ENCODE peak calls at places on chromosomes 12 and 14, in ten cellular contexts. W is lower leg skin, G is WTC11, P is suprapubic skin, M is ascending aorta, J is upper lobe of right lung, H is uterus, S is PC-9, I is IMR-90, R is adrenal gland. A is an unnamed sample.

GRCh38 chr14:102090713-102091112 is 3.9 kb upstream of the HSP90AA1 start:
- DNase-seq in S (no peak), G (no peak), J (peak), M (no peak), H (no peak), R (no peak), P (no peak), W (no peak), I (no peak), A (no peak)

GRCh38 chr12:6267007-6267721 is 43.3 kb upstream of the PLEKHG6 start:
- DNase-seq in R (no peak), G (no peak), S (no peak), J (no peak), I (peak), H (no peak), M (no peak), W (no peak), P (no peak), A (no peak)

GRCh38 chr14:101330416-101331140 is 230.7 kb upstream of the DIO3 start:
- DNase-seq in P (no peak), M (no peak), R (no peak), S (no peak), I (no peak), W (no peak), G (no peak), H (no peak), J (no peak), A (no peak)

GRCh38 chr14:96583605-96584041 is 81.4 kb downstream of the PAPOLA start:
- DNase-seq in P (no peak), G (no peak), I (no peak), H (no peak), R (peak), M (no peak), S (no peak), W (peak), J (peak), A (no peak)

GRCh38 chr12:49367381-49368239 is at the start of gene SPATS2:
- DNase-seq in G (peak), M (no peak), R (peak), S (no peak), J (peak), H (no peak), I (no peak), P (peak), W (peak), A (no peak)

GRCh38 chr14:42994001-42994736 is 1387.5 kb downstream of the LRFN5 start:
- DNase-seq in G (no peak), I (peak), H (no peak), J (no peak), W (no peak), P (no peak), R (no peak), M (no peak), S (peak), A (no peak)

GRCh38 chr14:95507174-95507573 is 9.3 kb downstream of the SYNE3 start:
- DNase-seq in I (peak), P (peak), G (no peak), J (no peak), R (peak), H (peak), M (peak), W (peak), S (peak), A (peak)

GRCh38 chr14:92688434-92689375 is 59.7 kb downstream of the LGMN start:
- DNase-seq in J (peak), R (no peak), M (no peak), P (peak), S (no peak), W (no peak), G (no peak), H (no peak), I (no peak), A (no peak)

GRCh38 chr14:97851438-97851995 is 1054.3 kb downstream of the VRK1 start:
- DNase-seq in H (no peak), G (no peak), R (no peak), P (no peak), W (no peak), M (no peak), I (no peak), S (no peak), J (no peak), A (no peak)

GRCh38 chr14:76863724-76864407 is 37.7 kb downstream of the LRRC74A start:
- DNase-seq in J (peak), W (no peak), P (no peak), M (peak), H (no peak), G (no peak), I (no peak), R (peak), S (peak), A (no peak)

GRCh38 chr12:77578471-77579262 is 252.0 kb upstream of the NAV3 start:
- DNase-seq in S (no peak), G (no peak), R (no peak), I (peak), P (no peak), J (no peak), H (no peak), M (no peak), W (no peak), A (peak)
- TF ChIP-seq CTCF in S (no peak), G (no peak), R (no peak), I (no peak), P (no peak), J (no peak), H (no peak), M (no peak), W (no peak), A (no peak)

DNA sequence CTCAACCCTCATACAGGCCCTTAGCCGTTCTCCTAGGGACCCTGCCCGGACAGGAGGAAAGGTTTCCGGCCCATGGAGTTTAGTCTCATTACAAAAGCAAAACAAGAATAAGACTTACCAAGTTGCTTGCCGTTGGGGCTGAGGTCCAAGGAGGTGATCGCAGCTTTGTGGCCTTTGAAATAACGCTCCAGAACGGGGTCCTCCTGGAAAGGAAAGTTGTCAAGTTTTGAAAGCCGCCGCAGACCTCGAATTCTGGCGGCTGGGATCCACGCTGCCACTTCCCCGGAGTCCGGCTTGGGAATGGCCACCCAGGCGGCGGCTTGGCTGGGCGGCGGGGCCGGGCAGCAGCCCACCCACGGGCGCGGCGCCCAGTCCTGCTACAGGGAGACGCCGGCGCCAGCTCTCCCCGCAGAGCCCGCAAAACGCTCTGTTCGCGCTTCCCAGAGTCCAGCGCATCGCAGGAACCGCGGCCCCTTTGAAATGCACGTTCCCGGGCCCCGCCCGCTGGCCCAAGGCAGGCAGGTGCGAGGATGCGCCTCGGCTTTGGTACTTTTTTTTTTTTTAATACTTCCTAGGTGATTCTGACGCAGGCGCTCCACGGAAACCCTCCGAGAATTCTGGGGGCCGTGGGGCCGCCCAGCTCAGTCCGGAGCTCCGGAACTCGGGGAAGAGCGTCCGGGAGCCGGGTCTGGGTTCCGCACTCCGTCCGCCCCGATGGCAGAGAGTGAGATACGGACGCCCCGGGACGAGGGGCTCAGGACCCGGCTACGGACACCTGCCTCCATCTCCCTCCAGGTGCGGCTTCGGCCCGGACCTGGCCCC is 617 bp upstream of the GALNT4 start:
- DNase-seq in P (peak), M (no peak), J (peak), G (peak), S (no peak), R (peak), I (peak), H (peak), W (peak), A (no peak)
- TF ChIP-seq CTCF in P (no peak), M (no peak), J (peak), G (peak), S (peak), R (peak), I (no peak), H (no peak), W (no peak), A (peak)

GRCh38 chr12:88448337-88448944 is 131.8 kb downstream of the KITLG start:
- DNase-seq in R (no peak), P (no peak), J (no peak), H (no peak), G (no peak), W (no peak), I (no peak), M (no peak), S (no peak), A (no peak)
- TF ChIP-seq CTCF in R (no peak), P (no peak), J (no peak), H (no peak), G (no peak), W (no peak), I (no peak), M (no peak), S (no peak), A (no peak)

DNA sequence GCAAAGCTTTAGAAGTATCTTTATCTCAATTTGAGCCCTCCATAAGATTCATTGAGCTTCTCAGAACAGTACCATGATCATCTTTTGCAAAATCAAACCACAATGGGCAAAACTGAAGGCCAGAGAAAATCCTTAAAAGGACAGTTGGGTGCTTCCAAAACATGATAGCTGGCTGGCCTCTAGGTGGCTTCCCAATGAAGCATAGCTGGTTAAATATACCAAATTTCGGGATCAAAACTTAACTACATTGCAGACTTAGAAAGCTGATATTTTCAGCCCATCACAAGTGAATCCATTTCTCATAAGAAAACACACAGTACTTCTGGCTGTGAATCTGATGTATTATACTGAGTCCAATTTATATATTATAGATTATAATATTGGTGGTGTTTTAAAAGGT is 15.3 kb upstream of the PIK3C2G start:
- DNase-seq in J (no peak), I (no peak), P (no peak), W (no peak), M (no peak), H (no peak), R (no peak), S (no peak), G (no peak), A (no peak)
- TF ChIP-seq CTCF in J (no peak), I (no peak), P (no peak), W (no peak), M (no peak), H (no peak), R (no peak), S (no peak), G (no peak), A (peak)

GRCh38 chr12:77204055-77204454 is 138.7 kb upstream of the E2F7 start:
- DNase-seq in G (peak), J (no peak), M (no peak), H (no peak), S (no peak), I (peak), R (no peak), W (no peak), P (no peak), A (no peak)
- TF ChIP-seq CTCF in G (no peak), J (no peak), M (no peak), H (no peak), S (no peak), I (peak), R (no peak), W (no peak), P (no peak), A (no peak)

GRCh38 chr12:24109381-24110039 is 160.0 kb upstream of the SOX5 start:
- DNase-seq in G (no peak), J (no peak), W (no peak), H (no peak), I (peak), R (no peak), M (no peak), S (no peak), P (no peak), A (no peak)
- TF ChIP-seq CTCF in G (peak), J (peak), W (no peak), H (peak), I (peak), R (peak), M (no peak), S (peak), P (peak), A (peak)

DNA sequence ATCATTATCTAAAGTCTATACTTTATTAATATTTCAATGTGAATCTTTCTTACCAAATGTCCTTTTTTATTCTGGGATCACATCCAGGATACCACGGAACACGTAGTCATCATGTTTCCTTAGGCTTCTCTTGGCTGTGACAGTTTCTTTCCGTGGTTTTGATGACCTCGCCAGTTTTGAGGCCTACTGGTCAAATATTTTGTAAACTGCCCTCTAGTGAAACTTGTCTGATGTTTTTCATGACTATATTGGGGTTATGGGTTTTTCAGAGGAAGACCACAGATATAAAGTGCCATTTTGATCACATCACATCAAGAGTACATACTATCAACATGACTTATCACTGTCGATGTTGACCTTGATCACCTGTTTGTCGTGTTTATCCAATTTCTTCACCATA is 14.1 kb upstream of the SERPINA6 start:
- DNase-seq in G (no peak), I (peak), P (no peak), S (no peak), H (no peak), W (no peak), R (no peak), M (no peak), J (no peak), A (no peak)
- TF ChIP-seq CTCF in G (no peak), I (no peak), P (no peak), S (no peak), H (no peak), W (no peak), R (no peak), M (no peak), J (no peak), A (no peak)